ENCODE peak calls at places on chromosomes 5 and 9, in eight cellular contexts. One of them, this sample, is unnamed.

GRCh38 chr9:111961575-111961974 is 65.0 kb downstream of the UGCG start:
- DNase-seq in naive thymus-derived CD8-positive, alpha-beta T cell: no peak
- DNase-seq in psoas muscle: no peak
- DNase-seq in COR-L47: peak
- DNase-seq in sigmoid colon: no peak
- DNase-seq in transverse colon: no peak
- DNase-seq in left ventricle myocardium superior: no peak
- DNase-seq in CD4-positive, alpha-beta memory T cell: no peak
- DNase-seq in this sample: no peak

GRCh38 chr5:61450170-61450815 is 118.2 kb downstream of the ZSWIM6 start:
- DNase-seq in CD4-positive, alpha-beta memory T cell: no peak
- DNase-seq in naive thymus-derived CD8-positive, alpha-beta T cell: no peak
- DNase-seq in COR-L47: no peak
- DNase-seq in left ventricle myocardium superior: no peak
- DNase-seq in transverse colon: no peak
- DNase-seq in psoas muscle: no peak
- DNase-seq in sigmoid colon: no peak
- DNase-seq in this sample: no peak

GRCh38 chr9:35645736-35646582 is 4.8 kb downstream of the SIT1 start:
- DNase-seq in sigmoid colon: no peak
- DNase-seq in COR-L47: no peak
- DNase-seq in left ventricle myocardium superior: no peak
- DNase-seq in psoas muscle: no peak
- DNase-seq in transverse colon: peak
- DNase-seq in naive thymus-derived CD8-positive, alpha-beta T cell: no peak
- DNase-seq in CD4-positive, alpha-beta memory T cell: no peak
- DNase-seq in this sample: peak

GRCh38 chr9:130327781-130328348 is 62.3 kb downstream of the HMCN2 start:
- DNase-seq in sigmoid colon: peak
- DNase-seq in psoas muscle: peak
- DNase-seq in left ventricle myocardium superior: peak
- DNase-seq in transverse colon: peak
- DNase-seq in CD4-positive, alpha-beta memory T cell: no peak
- DNase-seq in naive thymus-derived CD8-positive, alpha-beta T cell: no peak
- DNase-seq in COR-L47: no peak
- DNase-seq in this sample: peak

GRCh38 chr9:110591526-110591925 is 12.0 kb upstream of the SVEP1 start:
- DNase-seq in COR-L47: no peak
- DNase-seq in CD4-positive, alpha-beta memory T cell: no peak
- DNase-seq in transverse colon: no peak
- DNase-seq in sigmoid colon: no peak
- DNase-seq in naive thymus-derived CD8-positive, alpha-beta T cell: no peak
- DNase-seq in left ventricle myocardium superior: no peak
- DNase-seq in psoas muscle: no peak
- DNase-seq in this sample: no peak

GRCh38 chr5:147554285-147554817 is 44.5 kb upstream of the DPYSL3 start:
- DNase-seq in psoas muscle: no peak
- DNase-seq in naive thymus-derived CD8-positive, alpha-beta T cell: no peak
- DNase-seq in COR-L47: no peak
- DNase-seq in transverse colon: no peak
- DNase-seq in left ventricle myocardium superior: no peak
- DNase-seq in sigmoid colon: no peak
- DNase-seq in CD4-positive, alpha-beta memory T cell: no peak
- DNase-seq in this sample: no peak

GRCh38 chr5:167208911-167209310 is 1082.5 kb upstream of the WWC1 start:
- DNase-seq in COR-L47: no peak
- DNase-seq in transverse colon: no peak
- DNase-seq in CD4-positive, alpha-beta memory T cell: no peak
- DNase-seq in psoas muscle: no peak
- DNase-seq in sigmoid colon: no peak
- DNase-seq in left ventricle myocardium superior: no peak
- DNase-seq in naive thymus-derived CD8-positive, alpha-beta T cell: no peak
- DNase-seq in this sample: no peak

GRCh38 chr9:123861086-123861707 is 68.7 kb downstream of the DENND1A start:
- DNase-seq in naive thymus-derived CD8-positive, alpha-beta T cell: no peak
- DNase-seq in CD4-positive, alpha-beta memory T cell: no peak
- DNase-seq in transverse colon: no peak
- DNase-seq in sigmoid colon: no peak
- DNase-seq in psoas muscle: no peak
- DNase-seq in left ventricle myocardium superior: no peak
- DNase-seq in COR-L47: no peak
- DNase-seq in this sample: no peak

GRCh38 chr9:89677696-89678393 is 73.0 kb downstream of the GADD45G start:
- DNase-seq in psoas muscle: no peak
- DNase-seq in CD4-positive, alpha-beta memory T cell: no peak
- DNase-seq in COR-L47: peak
- DNase-seq in sigmoid colon: no peak
- DNase-seq in left ventricle myocardium superior: peak
- DNase-seq in naive thymus-derived CD8-positive, alpha-beta T cell: no peak
- DNase-seq in transverse colon: no peak
- DNase-seq in this sample: no peak

GRCh38 chr5:5314626-5315025 is 107.9 kb upstream of the ICE1 start:
- DNase-seq in naive thymus-derived CD8-positive, alpha-beta T cell: no peak
- DNase-seq in psoas muscle: no peak
- DNase-seq in sigmoid colon: no peak
- DNase-seq in left ventricle myocardium superior: no peak
- DNase-seq in COR-L47: no peak
- DNase-seq in CD4-positive, alpha-beta memory T cell: no peak
- DNase-seq in transverse colon: no peak
- DNase-seq in this sample: no peak

GRCh38 chr9:91144782-91145181 is 216.9 kb downstream of the AUH start:
- DNase-seq in naive thymus-derived CD8-positive, alpha-beta T cell: no peak
- DNase-seq in psoas muscle: no peak
- DNase-seq in CD4-positive, alpha-beta memory T cell: no peak
- DNase-seq in transverse colon: no peak
- DNase-seq in left ventricle myocardium superior: no peak
- DNase-seq in sigmoid colon: no peak
- DNase-seq in COR-L47: no peak
- DNase-seq in this sample: no peak

GRCh38 chr9:7237473-7238243 is 479.9 kb downstream of the KDM4C start:
- DNase-seq in naive thymus-derived CD8-positive, alpha-beta T cell: no peak
- DNase-seq in psoas muscle: no peak
- DNase-seq in COR-L47: peak
- DNase-seq in sigmoid colon: no peak
- DNase-seq in left ventricle myocardium superior: no peak
- DNase-seq in CD4-positive, alpha-beta memory T cell: no peak
- DNase-seq in transverse colon: no peak
- DNase-seq in this sample: no peak

GRCh38 chr5:164540174-164540573 is 1034.8 kb downstream of the MAT2B start:
- DNase-seq in CD4-positive, alpha-beta memory T cell: no peak
- DNase-seq in sigmoid colon: no peak
- DNase-seq in left ventricle myocardium superior: no peak
- DNase-seq in psoas muscle: no peak
- DNase-seq in COR-L47: no peak
- DNase-seq in naive thymus-derived CD8-positive, alpha-beta T cell: no peak
- DNase-seq in transverse colon: no peak
- DNase-seq in this sample: no peak

GRCh38 chr5:118578093-118578492 is 410.3 kb downstream of the DTWD2 start:
- DNase-seq in psoas muscle: no peak
- DNase-seq in transverse colon: no peak
- DNase-seq in CD4-positive, alpha-beta memory T cell: no peak
- DNase-seq in sigmoid colon: no peak
- DNase-seq in naive thymus-derived CD8-positive, alpha-beta T cell: no peak
- DNase-seq in left ventricle myocardium superior: no peak
- DNase-seq in COR-L47: no peak
- DNase-seq in this sample: no peak